ENCODE peak calls at places on chromosomes 3 and 15, in five cellular contexts. V is HepG2, A is K562, G is GM23248, K is HCT116. S is an unnamed sample.

GRCh38 chr3:185164428-185165217 is 11.8 kb upstream of the C3orf70 start:
- DNase-seq in V (no peak), A (no peak), G (no peak), K (no peak), S (no peak)

GRCh38 chr3:30578986-30579579 is 27.3 kb upstream of the TGFBR2 start:
- DNase-seq in V (no peak), A (no peak), G (no peak), K (no peak), S (peak)

GRCh38 chr3:126156468-126156867 is 23.9 kb downstream of the ALDH1L1 start:
- DNase-seq in V (no peak), A (peak), G (no peak), K (no peak), S (no peak)

GRCh38 chr3:8328971-8329370 is 172.7 kb upstream of the LMCD1 start:
- DNase-seq in V (no peak), A (no peak), G (no peak), K (no peak), S (peak)

GRCh38 chr15:55267401-55268053 is 22.1 kb downstream of the RAB27A start:
- DNase-seq in V (no peak), A (no peak), G (no peak), K (no peak), S (peak)

GRCh38 chr15:73051402-73051810 is 857 bp upstream of the NEO1 start:
- DNase-seq in V (no peak), A (peak), G (no peak), K (no peak), S (no peak)

GRCh38 chr3:9715764-9716437 is 12.3 kb downstream of the CPNE9 start:
- DNase-seq in V (peak), A (peak), G (peak), K (peak), S (peak)

GRCh38 chr3:127254730-127255129 is 33.1 kb downstream of the PRR20G start:
- DNase-seq in V (peak), A (peak), G (peak), K (peak), S (no peak)

GRCh38 chr3:12230406-12230805 is 58.5 kb upstream of the PPARG start:
- DNase-seq in V (no peak), A (no peak), G (no peak), K (no peak), S (no peak)

GRCh38 chr3:157082305-157082981 is 77.5 kb downstream of the CCNL1 start:
- DNase-seq in V (no peak), A (no peak), G (peak), K (peak), S (peak)

GRCh38 chr3:141797167-141797773 is 34.1 kb downstream of the GRK7 start:
- DNase-seq in V (no peak), A (no peak), G (peak), K (no peak), S (peak)

GRCh38 chr3:114519415-114519814 is 225.6 kb downstream of the TIGIT start:
- DNase-seq in V (no peak), A (no peak), G (peak), K (no peak), S (peak)

GRCh38 chr15:75159244-75159643 is 42.4 kb upstream of the C15orf39 start:
- DNase-seq in V (no peak), A (no peak), G (no peak), K (no peak), S (no peak)

GRCh38 chr3:110413807-110414748 is 657.5 kb upstream of the NECTIN3 start:
- DNase-seq in V (no peak), A (no peak), G (peak), K (no peak), S (peak)

GRCh38 chr15:27826902-27827321 is 272.2 kb downstream of the OCA2 start:
- DNase-seq in V (no peak), A (no peak), G (peak), K (no peak), S (peak)

GRCh38 chr3:30964612-30965011 is 70.2 kb upstream of the GADL1 start:
- DNase-seq in V (no peak), A (no peak), G (no peak), K (no peak), S (no peak)

GRCh38 chr3:59254433-59254832 is 204.6 kb upstream of the CFAP20DC start:
- DNase-seq in V (no peak), A (no peak), G (no peak), K (no peak), S (no peak)

GRCh38 chr3:57446318-57446841 is 97.8 kb downstream of the DNAH12 start:
- DNase-seq in V (no peak), A (no peak), G (peak), K (no peak), S (peak)

GRCh38 chr3:194888916-194889315 is 203.2 kb downstream of the FAM43A start:
- DNase-seq in V (no peak), A (no peak), G (no peak), K (no peak), S (no peak)

GRCh38 chr3:152857082-152857481 is 22.2 kb downstream of the P2RY1 start:
- DNase-seq in V (no peak), A (no peak), G (peak), K (no peak), S (no peak)

GRCh38 chr15:57752426-57752825 is 45.9 kb downstream of the POLR2M start:
- DNase-seq in V (no peak), A (no peak), G (no peak), K (no peak), S (no peak)

GRCh38 chr3:34012102-34012461 is 213.7 kb downstream of the PDCD6IP start:
- DNase-seq in V (peak), A (peak), G (peak), K (peak), S (peak)

GRCh38 chr3:190225186-190225692 is 97.0 kb downstream of the CLDN1 start:
- DNase-seq in V (peak), A (no peak), G (peak), K (peak), S (peak)

GRCh38 chr3:41683666-41684350 is 278.1 kb downstream of the ULK4 start:
- DNase-seq in V (peak), A (no peak), G (peak), K (no peak), S (peak)

GRCh38 chr15:62426387-62426956 is 261.4 kb upstream of the C2CD4B start:
- DNase-seq in V (peak), A (no peak), G (peak), K (no peak), S (peak)

GRCh38 chr3:94593531-94594150 is 530.8 kb downstream of the NSUN3 start:
- DNase-seq in V (no peak), A (no peak), G (no peak), K (no peak), S (no peak)

GRCh38 chr3:101154386-101154785 is 161.2 kb upstream of the ABI3BP start:
- DNase-seq in V (no peak), A (no peak), G (no peak), K (no peak), S (no peak)

GRCh38 chr15:70088887-70089691 is 8.6 kb downstream of the TLE3 start:
- DNase-seq in V (no peak), A (no peak), G (peak), K (no peak), S (peak)

GRCh38 chr15:49282366-49282765 is 112.3 kb downstream of the GALK2 start:
- DNase-seq in V (no peak), A (no peak), G (peak), K (no peak), S (peak)

GRCh38 chr3:30112904-30113484 is 493.4 kb upstream of the TGFBR2 start:
- DNase-seq in V (peak), A (no peak), G (peak), K (peak), S (peak)

GRCh38 chr3:32018723-32019564 is 37.4 kb downstream of the ZNF860 start:
- DNase-seq in V (peak), A (peak), G (peak), K (peak), S (peak)

GRCh38 chr15:76939715-76940114 is 8.2 kb downstream of the RCN2 start:
- DNase-seq in V (no peak), A (no peak), G (peak), K (no peak), S (no peak)

GRCh38 chr3:172089250-172089649 is 49.9 kb downstream of the FNDC3B start:
- DNase-seq in V (no peak), A (no peak), G (peak), K (no peak), S (no peak)

GRCh38 chr3:128276151-128276445 is 122.8 kb downstream of the EEFSEC start:
- DNase-seq in V (no peak), A (no peak), G (no peak), K (no peak), S (no peak)
- H3K4me3 ChIP-seq in V (no peak), A (no peak), G (no peak), K (no peak), S (no peak)

GRCh38 chr15:41494922-41495735 is 1.5 kb downstream of the ITPKA start:
- DNase-seq in V (no peak), A (no peak), G (no peak), K (no peak), S (no peak)

GRCh38 chr15:41493205-41493901 is at the start of gene ITPKA:
- DNase-seq in V (peak), A (peak), G (peak), K (no peak), S (peak)

GRCh38 chr15:41495736-41496599 is 2.3 kb downstream of the ITPKA start:
- DNase-seq in V (peak), A (peak), G (no peak), K (no peak), S (no peak)

GRCh38 chr15:41493902-41494189 is 172 bp downstream of the ITPKA start:
- DNase-seq in V (no peak), A (no peak), G (no peak), K (no peak), S (no peak)

DNA sequence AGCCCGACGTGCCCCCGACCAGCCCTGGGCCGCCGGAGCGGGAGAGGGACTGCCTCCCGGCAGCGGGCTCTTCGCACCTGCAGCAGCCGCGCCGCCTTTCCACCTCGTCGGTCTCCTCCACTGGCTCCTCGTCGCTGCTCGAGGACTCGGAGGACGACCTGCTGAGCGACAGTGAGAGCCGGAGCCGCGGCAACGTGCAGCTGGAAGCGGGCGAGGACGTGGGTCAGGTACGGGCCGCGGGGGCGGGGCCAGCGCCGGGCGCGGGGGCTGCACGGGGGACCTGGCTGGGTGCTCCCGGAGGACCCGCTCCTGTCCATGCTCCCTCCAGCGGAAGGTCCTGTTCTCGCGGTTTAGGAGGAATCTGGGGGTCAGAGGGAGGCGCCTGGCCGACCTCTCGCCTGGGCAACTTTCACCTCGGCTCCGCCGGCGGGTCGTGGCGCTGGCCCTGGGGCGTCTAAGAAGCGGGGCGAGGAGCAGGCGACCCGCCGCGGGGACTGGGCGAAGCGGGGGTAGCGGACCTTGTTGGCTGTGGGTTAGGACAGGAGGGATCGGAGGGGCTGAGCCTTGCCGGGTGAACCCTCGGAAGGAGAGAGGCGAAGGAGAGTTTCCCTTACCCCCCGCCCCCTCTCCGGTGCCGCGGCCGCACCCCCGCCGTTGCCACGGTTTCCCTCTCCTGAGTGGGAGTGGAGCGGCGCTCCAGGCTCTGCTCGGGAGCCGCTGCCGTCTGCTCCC is 682 bp downstream of the ITPKA start:
- DNase-seq in V (peak), A (peak), G (peak), K (no peak), S (no peak)
- TF ChIP-seq EZH2 in V (no peak), A (no peak), G (peak), K (no peak), S (peak)

GRCh38 chr3:179710079-179710478 is 57.2 kb downstream of the USP13 start:
- DNase-seq in V (no peak), A (no peak), G (no peak), K (no peak), S (no peak)

GRCh38 chr3:179703816-179704215 is 51.0 kb downstream of the USP13 start:
- DNase-seq in V (no peak), A (no peak), G (no peak), K (no peak), S (no peak)

GRCh38 chr3:179702271-179702947 is 49.6 kb downstream of the USP13 start:
- DNase-seq in V (no peak), A (no peak), G (no peak), K (no peak), S (no peak)

GRCh38 chr3:179701176-179701827 is 48.5 kb downstream of the USP13 start:
- DNase-seq in V (no peak), A (no peak), G (no peak), K (no peak), S (no peak)

DNA sequence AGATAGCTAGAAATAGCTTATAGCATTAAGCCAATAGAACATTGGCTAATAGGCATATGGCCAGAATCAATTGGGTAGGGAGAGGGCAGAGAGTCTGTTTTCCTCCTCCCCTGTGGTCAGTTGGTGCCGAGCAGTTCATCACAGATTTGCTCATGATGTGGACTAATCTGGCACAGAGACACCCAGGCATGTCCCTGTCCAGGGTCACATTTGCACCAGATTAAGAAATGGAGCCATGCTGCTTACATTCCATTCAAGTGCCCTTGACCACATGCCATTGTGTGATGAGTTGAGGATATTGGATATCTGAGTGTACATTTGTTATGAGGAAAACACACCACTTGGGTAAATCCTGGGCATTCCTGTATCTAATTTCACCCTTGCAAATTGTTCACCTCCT is 53.4 kb downstream of the USP13 start:
- DNase-seq in V (peak), A (no peak), G (peak), K (no peak), S (no peak)
- H3K4me2 ChIP-seq in V (no peak), A (no peak), G (no peak), K (no peak), S (no peak)

DNA sequence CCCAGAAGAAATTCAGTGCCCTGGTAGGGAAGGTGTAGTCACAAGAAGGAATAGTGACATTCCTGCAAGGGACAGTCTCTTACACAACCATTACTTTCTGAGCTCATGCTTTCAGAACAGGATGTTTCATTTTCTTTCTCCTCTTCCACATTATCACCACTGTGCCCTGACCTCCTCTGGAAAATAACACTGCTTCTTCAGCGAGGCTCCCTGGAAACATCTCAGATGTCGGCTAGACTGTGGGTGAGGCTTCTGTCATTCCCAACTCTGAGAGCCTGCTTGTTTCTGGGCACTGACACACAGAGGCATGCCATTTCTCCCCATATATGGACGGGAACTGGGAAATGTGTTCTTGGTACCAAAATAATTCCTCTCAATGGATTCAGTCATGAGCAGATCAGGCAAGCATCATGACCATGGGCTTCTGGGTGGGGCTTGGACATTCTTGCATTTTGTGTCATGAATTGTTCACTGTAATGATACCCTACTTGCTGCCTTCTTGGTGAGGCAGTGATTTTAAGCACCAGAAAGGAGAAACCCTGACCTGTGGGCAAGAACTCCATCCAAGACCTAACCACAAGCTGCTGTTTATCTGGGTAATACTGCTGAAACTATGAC is 14.3 kb upstream of the TNFAIP8L3 start:
- DNase-seq in V (no peak), A (no peak), G (peak), K (no peak), S (peak)
- H3K4me3 ChIP-seq in V (no peak), A (no peak), G (peak), K (no peak), S (no peak)

S was measured in astrocyte.